ENCODE peak calls at places on chromosomes 3 and 15, in nine cellular contexts. One of them, this sample, is unnamed.

GRCh38 chr3:51672083-51672475 is 1.0 kb downstream of the TEX264 start:
- DNase-seq in testis: no peak
- DNase-seq in tibial artery: no peak
- DNase-seq in endodermal cell: peak; percentile 67
- DNase-seq in heart left ventricle: no peak
- DNase-seq in CD8-positive, alpha-beta memory T cell: no peak
- DNase-seq in aorta: no peak
- DNase-seq in ovary: no peak
- DNase-seq in adipocyte: no peak
- DNase-seq in this sample: no peak

GRCh38 chr3:50154476-50154839 is 666 bp upstream of the SEMA3F start:
- DNase-seq in endodermal cell: no peak
- DNase-seq in tibial artery: no peak
- DNase-seq in CD8-positive, alpha-beta memory T cell: no peak
- DNase-seq in aorta: no peak
- DNase-seq in ovary: no peak
- DNase-seq in heart left ventricle: no peak
- DNase-seq in testis: no peak
- DNase-seq in adipocyte: no peak
- DNase-seq in this sample: no peak

GRCh38 chr3:118445036-118445435 is 589.6 kb downstream of the IGSF11 start:
- DNase-seq in CD8-positive, alpha-beta memory T cell: no peak
- DNase-seq in endodermal cell: no peak
- DNase-seq in adipocyte: no peak
- DNase-seq in testis: no peak
- DNase-seq in aorta: no peak
- DNase-seq in tibial artery: no peak
- DNase-seq in ovary: no peak
- DNase-seq in heart left ventricle: no peak
- DNase-seq in this sample: no peak

GRCh38 chr3:13710251-13710650 is 161.3 kb downstream of the FBLN2 start:
- DNase-seq in heart left ventricle: peak; percentile 4
- DNase-seq in endodermal cell: peak; percentile 20
- DNase-seq in aorta: peak; percentile 6
- DNase-seq in adipocyte: no peak
- DNase-seq in CD8-positive, alpha-beta memory T cell: peak; percentile 18
- DNase-seq in ovary: peak; percentile 2
- DNase-seq in testis: no peak
- DNase-seq in tibial artery: no peak
- DNase-seq in this sample: no peak

GRCh38 chr15:78768531-78769408 is 42.5 kb downstream of the ADAMTS7 start:
- DNase-seq in tibial artery: no peak
- DNase-seq in ovary: peak; percentile 15
- DNase-seq in adipocyte: no peak
- DNase-seq in endodermal cell: no peak
- DNase-seq in heart left ventricle: no peak
- DNase-seq in testis: no peak
- DNase-seq in CD8-positive, alpha-beta memory T cell: no peak
- DNase-seq in aorta: peak; percentile 34
- DNase-seq in this sample: no peak

GRCh38 chr15:76147906-76148553 is 88.2 kb downstream of the TMEM266 start:
- DNase-seq in testis: peak; percentile 77
- DNase-seq in CD8-positive, alpha-beta memory T cell: peak; percentile 62
- DNase-seq in heart left ventricle: peak; percentile 45
- DNase-seq in tibial artery: no peak
- DNase-seq in ovary: peak; percentile 61
- DNase-seq in endodermal cell: peak; percentile 93
- DNase-seq in adipocyte: peak; percentile 64
- DNase-seq in aorta: no peak
- DNase-seq in this sample: no peak

GRCh38 chr3:143601738-143602480 is 246.4 kb downstream of the SLC9A9 start:
- DNase-seq in ovary: no peak
- DNase-seq in endodermal cell: no peak
- DNase-seq in tibial artery: no peak
- DNase-seq in heart left ventricle: peak; percentile 39
- DNase-seq in CD8-positive, alpha-beta memory T cell: no peak
- DNase-seq in adipocyte: no peak
- DNase-seq in aorta: peak; percentile 53
- DNase-seq in testis: no peak
- DNase-seq in this sample: no peak

GRCh38 chr3:156579427-156579851 is 24.5 kb upstream of the SSR3 start:
- DNase-seq in ovary: no peak
- DNase-seq in endodermal cell: no peak
- DNase-seq in CD8-positive, alpha-beta memory T cell: no peak
- DNase-seq in adipocyte: no peak
- DNase-seq in heart left ventricle: no peak
- DNase-seq in testis: no peak
- DNase-seq in tibial artery: peak; percentile 29
- DNase-seq in aorta: no peak
- DNase-seq in this sample: no peak

GRCh38 chr3:59422312-59422711 is 372.5 kb upstream of the CFAP20DC start:
- DNase-seq in CD8-positive, alpha-beta memory T cell: no peak
- DNase-seq in aorta: no peak
- DNase-seq in tibial artery: no peak
- DNase-seq in endodermal cell: no peak
- DNase-seq in heart left ventricle: no peak
- DNase-seq in testis: no peak
- DNase-seq in adipocyte: peak; percentile 23
- DNase-seq in ovary: no peak
- DNase-seq in this sample: no peak

GRCh38 chr3:195758721-195759353 is 38.1 kb downstream of the MUC20 start:
- DNase-seq in CD8-positive, alpha-beta memory T cell: no peak
- DNase-seq in aorta: no peak
- DNase-seq in ovary: no peak
- DNase-seq in heart left ventricle: no peak
- DNase-seq in adipocyte: no peak
- DNase-seq in tibial artery: no peak
- DNase-seq in testis: peak; percentile 10
- DNase-seq in endodermal cell: no peak
- DNase-seq in this sample: no peak

GRCh38 chr3:16399473-16399872 is 114.0 kb downstream of the RFTN1 start:
- DNase-seq in adipocyte: peak; percentile 84
- DNase-seq in aorta: no peak
- DNase-seq in CD8-positive, alpha-beta memory T cell: no peak
- DNase-seq in ovary: peak; percentile 60
- DNase-seq in heart left ventricle: no peak
- DNase-seq in endodermal cell: peak; percentile 77
- DNase-seq in tibial artery: no peak
- DNase-seq in testis: peak; percentile 34
- DNase-seq in this sample: no peak

GRCh38 chr15:62456011-62456920 is 291.2 kb upstream of the C2CD4B start:
- DNase-seq in adipocyte: no peak
- DNase-seq in endodermal cell: no peak
- DNase-seq in aorta: no peak
- DNase-seq in ovary: no peak
- DNase-seq in tibial artery: no peak
- DNase-seq in CD8-positive, alpha-beta memory T cell: no peak
- DNase-seq in testis: no peak
- DNase-seq in heart left ventricle: no peak
- DNase-seq in this sample: no peak

GRCh38 chr3:42097166-42097946 is 6.2 kb downstream of the TRAK1 start:
- DNase-seq in endodermal cell: no peak
- DNase-seq in testis: no peak
- DNase-seq in heart left ventricle: no peak
- DNase-seq in aorta: no peak
- DNase-seq in ovary: no peak
- DNase-seq in tibial artery: no peak
- DNase-seq in CD8-positive, alpha-beta memory T cell: no peak
- DNase-seq in adipocyte: peak; percentile 64
- DNase-seq in this sample: no peak
- H3K4me1 ChIP-seq in endodermal cell: peaks cover 2% of the 10 kb centered on the region
- H3K4me1 ChIP-seq in testis: peaks cover 23% of the 10 kb centered on the region
- H3K4me1 ChIP-seq in heart left ventricle: peaks cover 92% of the 10 kb centered on the region
- H3K4me1 ChIP-seq in aorta: no peaks in the 10 kb centered on the region
- H3K4me1 ChIP-seq in ovary: peaks cover 1% of the 10 kb centered on the region
- H3K4me1 ChIP-seq in tibial artery: peaks cover 29% of the 10 kb centered on the region
- H3K4me1 ChIP-seq in CD8-positive, alpha-beta memory T cell: no peaks in the 10 kb centered on the region
- H3K4me1 ChIP-seq in adipocyte: peaks cover 63% of the 10 kb centered on the region
- H3K4me1 ChIP-seq in this sample: peaks cover 6% of the 10 kb centered on the region

GRCh38 chr3:134353171-134353825 is 20.9 kb downstream of the AMOTL2 start:
- DNase-seq in tibial artery: no peak
- DNase-seq in endodermal cell: peak; percentile 67
- DNase-seq in ovary: no peak
- DNase-seq in aorta: peak; percentile 26
- DNase-seq in heart left ventricle: no peak
- DNase-seq in adipocyte: no peak
- DNase-seq in testis: no peak
- DNase-seq in CD8-positive, alpha-beta memory T cell: no peak
- DNase-seq in this sample: no peak

GRCh38 chr3:134352031-134352671 is 22.1 kb downstream of the AMOTL2 start:
- DNase-seq in CD8-positive, alpha-beta memory T cell: no peak
- DNase-seq in tibial artery: no peak
- DNase-seq in endodermal cell: no peak
- DNase-seq in heart left ventricle: no peak
- DNase-seq in testis: no peak
- DNase-seq in adipocyte: peak; percentile 59
- DNase-seq in ovary: no peak
- DNase-seq in aorta: peak; percentile 28
- DNase-seq in this sample: no peak

GRCh38 chr3:134354612-134355275 is 19.5 kb downstream of the AMOTL2 start:
- DNase-seq in heart left ventricle: no peak
- DNase-seq in ovary: no peak
- DNase-seq in CD8-positive, alpha-beta memory T cell: no peak
- DNase-seq in testis: no peak
- DNase-seq in endodermal cell: peak; percentile 79
- DNase-seq in aorta: peak; percentile 36
- DNase-seq in adipocyte: no peak
- DNase-seq in tibial artery: no peak
- DNase-seq in this sample: no peak

GRCh38 chr3:134355416-134355815 is 18.8 kb downstream of the AMOTL2 start:
- DNase-seq in CD8-positive, alpha-beta memory T cell: no peak
- DNase-seq in aorta: no peak
- DNase-seq in tibial artery: peak; percentile 7
- DNase-seq in ovary: no peak
- DNase-seq in heart left ventricle: no peak
- DNase-seq in adipocyte: no peak
- DNase-seq in endodermal cell: peak; percentile 53
- DNase-seq in testis: no peak
- DNase-seq in this sample: no peak

DNA sequence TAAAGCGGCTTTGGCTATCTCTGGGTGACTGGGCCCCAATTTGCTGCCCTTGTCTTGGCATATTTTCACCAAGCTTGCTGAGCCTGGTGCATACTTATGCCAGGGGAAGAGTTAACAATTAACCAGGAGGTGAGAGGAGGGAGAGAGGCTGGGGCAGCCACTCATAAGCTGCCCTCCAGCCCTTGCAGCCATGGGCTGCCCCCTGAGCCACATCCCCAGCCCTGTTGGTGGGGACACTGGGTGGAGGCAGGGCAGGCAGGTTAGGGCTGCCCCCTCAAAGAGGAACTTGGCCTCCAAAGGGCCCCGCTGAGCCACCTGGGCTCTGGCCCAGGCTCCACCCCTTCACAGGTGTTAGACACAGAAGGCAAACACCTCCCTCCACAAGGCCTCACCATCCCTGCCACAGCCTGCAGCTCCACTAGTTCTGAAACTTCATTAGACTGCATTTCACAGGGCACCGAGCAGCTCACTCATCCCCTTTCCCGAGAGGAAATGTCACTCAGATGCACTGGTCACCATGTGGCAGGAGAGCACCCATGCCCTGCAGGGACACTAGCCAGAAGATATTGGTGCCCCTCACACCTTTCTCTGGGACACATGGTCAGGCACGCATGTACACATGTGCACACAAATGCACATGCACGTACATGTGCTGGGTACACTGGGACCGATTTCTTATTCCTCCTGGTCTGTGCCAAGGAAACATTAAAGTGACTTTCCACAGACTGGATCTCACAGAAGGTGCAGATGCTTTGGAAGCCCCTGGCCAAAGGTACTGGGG is 20.2 kb downstream of the AMOTL2 start:
- DNase-seq in endodermal cell: peak; percentile 84
- DNase-seq in testis: no peak
- DNase-seq in heart left ventricle: no peak
- DNase-seq in aorta: peak; percentile 32
- DNase-seq in tibial artery: no peak
- DNase-seq in adipocyte: no peak
- DNase-seq in CD8-positive, alpha-beta memory T cell: no peak
- DNase-seq in ovary: no peak
- DNase-seq in this sample: no peak
- H3K36me3 ChIP-seq in endodermal cell: peaks cover 54% of the 10 kb centered on the region
- H3K36me3 ChIP-seq in testis: no peaks in the 10 kb centered on the region
- H3K36me3 ChIP-seq in heart left ventricle: peaks cover 46% of the 10 kb centered on the region
- H3K36me3 ChIP-seq in aorta: peaks cover 13% of the 10 kb centered on the region
- H3K36me3 ChIP-seq in tibial artery: peaks cover 51% of the 10 kb centered on the region
- H3K36me3 ChIP-seq in adipocyte: peaks cover 47% of the 10 kb centered on the region
- H3K36me3 ChIP-seq in CD8-positive, alpha-beta memory T cell: no peaks in the 10 kb centered on the region
- H3K36me3 ChIP-seq in ovary: no peaks in the 10 kb centered on the region
- H3K36me3 ChIP-seq in this sample: peaks cover 33% of the 10 kb centered on the region

DNA sequence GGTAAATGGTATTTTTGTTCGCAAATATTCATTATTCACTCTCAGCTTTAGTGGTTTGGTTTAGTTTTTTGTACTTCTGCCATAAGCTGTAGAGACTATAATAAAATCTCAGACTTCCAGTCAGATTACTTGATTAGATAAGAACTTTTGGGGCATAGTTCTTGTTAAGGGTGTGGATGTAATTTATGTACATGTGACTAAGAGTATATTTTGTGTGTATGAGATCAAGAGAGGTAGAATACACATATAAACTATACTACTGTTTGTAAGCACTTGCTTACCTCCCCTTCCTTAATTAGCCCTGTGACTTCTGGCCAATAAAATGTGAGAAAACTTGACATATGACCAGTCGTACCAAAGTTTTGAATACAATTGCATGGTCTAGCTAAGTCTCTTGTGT is 12.0 kb downstream of the CNTN3 start:
- DNase-seq in testis: no peak
- DNase-seq in heart left ventricle: no peak
- DNase-seq in tibial artery: no peak
- DNase-seq in CD8-positive, alpha-beta memory T cell: no peak
- DNase-seq in ovary: no peak
- DNase-seq in adipocyte: no peak
- DNase-seq in aorta: no peak
- DNase-seq in endodermal cell: no peak
- DNase-seq in this sample: no peak
- H3K4me1 ChIP-seq in testis: no peaks in the 10 kb centered on the region
- H3K4me1 ChIP-seq in heart left ventricle: no peaks in the 10 kb centered on the region
- H3K4me1 ChIP-seq in tibial artery: no peaks in the 10 kb centered on the region
- H3K4me1 ChIP-seq in CD8-positive, alpha-beta memory T cell: no peaks in the 10 kb centered on the region
- H3K4me1 ChIP-seq in ovary: no peaks in the 10 kb centered on the region
- H3K4me1 ChIP-seq in adipocyte: no peaks in the 10 kb centered on the region
- H3K4me1 ChIP-seq in aorta: no peaks in the 10 kb centered on the region
- H3K4me1 ChIP-seq in endodermal cell: no peaks in the 10 kb centered on the region
- H3K4me1 ChIP-seq in this sample: no peaks in the 10 kb centered on the region

GRCh38 chr3:150581174-150581573 is 21.9 kb upstream of the SELENOT start:
- DNase-seq in CD8-positive, alpha-beta memory T cell: no peak
- DNase-seq in testis: no peak
- DNase-seq in tibial artery: no peak
- DNase-seq in adipocyte: no peak
- DNase-seq in ovary: no peak
- DNase-seq in aorta: no peak
- DNase-seq in heart left ventricle: no peak
- DNase-seq in endodermal cell: no peak
- DNase-seq in this sample: no peak

GRCh38 chr3:150582620-150583019 is 20.5 kb upstream of the SELENOT start:
- DNase-seq in CD8-positive, alpha-beta memory T cell: no peak
- DNase-seq in aorta: no peak
- DNase-seq in endodermal cell: no peak
- DNase-seq in ovary: no peak
- DNase-seq in tibial artery: no peak
- DNase-seq in testis: no peak
- DNase-seq in heart left ventricle: no peak
- DNase-seq in adipocyte: no peak
- DNase-seq in this sample: no peak

GRCh38 chr3:150583028-150583427 is 20.1 kb upstream of the SELENOT start:
- DNase-seq in testis: no peak
- DNase-seq in tibial artery: no peak
- DNase-seq in CD8-positive, alpha-beta memory T cell: no peak
- DNase-seq in ovary: no peak
- DNase-seq in endodermal cell: no peak
- DNase-seq in adipocyte: no peak
- DNase-seq in aorta: no peak
- DNase-seq in heart left ventricle: no peak
- DNase-seq in this sample: no peak

GRCh38 chr3:150577854-150578253 is 25.3 kb upstream of the SELENOT start:
- DNase-seq in tibial artery: no peak
- DNase-seq in testis: no peak
- DNase-seq in CD8-positive, alpha-beta memory T cell: no peak
- DNase-seq in ovary: no peak
- DNase-seq in endodermal cell: no peak
- DNase-seq in aorta: no peak
- DNase-seq in adipocyte: no peak
- DNase-seq in heart left ventricle: no peak
- DNase-seq in this sample: no peak
- H3K36me3 ChIP-seq in tibial artery: peaks cover 25% of the 10 kb centered on the region
- H3K36me3 ChIP-seq in testis: no peaks in the 10 kb centered on the region
- H3K36me3 ChIP-seq in CD8-positive, alpha-beta memory T cell: no peaks in the 10 kb centered on the region
- H3K36me3 ChIP-seq in ovary: no peaks in the 10 kb centered on the region
- H3K36me3 ChIP-seq in endodermal cell: peaks cover 61% of the 10 kb centered on the region
- H3K36me3 ChIP-seq in aorta: peaks cover 2% of the 10 kb centered on the region
- H3K36me3 ChIP-seq in adipocyte: peaks cover 69% of the 10 kb centered on the region
- H3K36me3 ChIP-seq in heart left ventricle: peaks cover 12% of the 10 kb centered on the region
- H3K36me3 ChIP-seq in this sample: no peaks in the 10 kb centered on the region